ENCODE peak calls at places on chromosome 12, in six cellular contexts. One of them, this sample, is unnamed.

GRCh38 chr12:24909667-24910066 is 39.2 kb downstream of the BCAT1 start:
- DNase-seq in Right ventricle myocardium inferior: no peak
- DNase-seq in pancreas: peak; percentile 70
- DNase-seq in COR-L47: no peak
- DNase-seq in frontal cortex: no peak
- DNase-seq in NAMALWA: no peak
- DNase-seq in this sample: peak; percentile 87

GRCh38 chr12:70243510-70244331 is 488 bp downstream of the CNOT2 start:
- DNase-seq in frontal cortex: peak; percentile 79
- DNase-seq in NAMALWA: peak; percentile 67
- DNase-seq in COR-L47: peak; percentile 63
- DNase-seq in Right ventricle myocardium inferior: peak; percentile 77
- DNase-seq in pancreas: peak; percentile 71
- DNase-seq in this sample: peak; percentile 33

GRCh38 chr12:88691811-88692210 is 111.5 kb upstream of the KITLG start:
- DNase-seq in COR-L47: no peak
- DNase-seq in Right ventricle myocardium inferior: no peak
- DNase-seq in frontal cortex: no peak
- DNase-seq in pancreas: no peak
- DNase-seq in NAMALWA: no peak
- DNase-seq in this sample: peak; percentile 10

GRCh38 chr12:32437095-32437515 is 37.7 kb downstream of the FGD4 start:
- DNase-seq in NAMALWA: no peak
- DNase-seq in Right ventricle myocardium inferior: no peak
- DNase-seq in pancreas: no peak
- DNase-seq in frontal cortex: no peak
- DNase-seq in COR-L47: no peak
- DNase-seq in this sample: peak; percentile 98

GRCh38 chr12:75735853-75736252 is 224.4 kb upstream of the KRR1 start:
- DNase-seq in frontal cortex: no peak
- DNase-seq in pancreas: peak; percentile 49
- DNase-seq in Right ventricle myocardium inferior: no peak
- DNase-seq in COR-L47: no peak
- DNase-seq in NAMALWA: no peak
- DNase-seq in this sample: no peak

GRCh38 chr12:128818065-128819022 is 5.4 kb downstream of the SLC15A4 start:
- DNase-seq in NAMALWA: peak; percentile 63
- DNase-seq in COR-L47: no peak
- DNase-seq in pancreas: no peak
- DNase-seq in frontal cortex: no peak
- DNase-seq in Right ventricle myocardium inferior: no peak
- DNase-seq in this sample: peak; percentile 49

GRCh38 chr12:13044002-13044858 is at the start of gene FAM234B:
- DNase-seq in COR-L47: no peak
- DNase-seq in frontal cortex: peak; percentile 77
- DNase-seq in pancreas: peak; percentile 68
- DNase-seq in NAMALWA: peak; percentile 73
- DNase-seq in Right ventricle myocardium inferior: peak; percentile 90
- DNase-seq in this sample: peak; percentile 83

GRCh38 chr12:14993537-14994266 is 20.9 kb downstream of the PDE6H start:
- DNase-seq in pancreas: no peak
- DNase-seq in COR-L47: no peak
- DNase-seq in frontal cortex: no peak
- DNase-seq in Right ventricle myocardium inferior: no peak
- DNase-seq in NAMALWA: no peak
- DNase-seq in this sample: peak; percentile 15

GRCh38 chr12:1297639-1298038 is 296.7 kb downstream of the FBXL14 start:
- DNase-seq in frontal cortex: no peak
- DNase-seq in NAMALWA: no peak
- DNase-seq in pancreas: no peak
- DNase-seq in COR-L47: no peak
- DNase-seq in Right ventricle myocardium inferior: no peak
- DNase-seq in this sample: no peak